ENCODE peak calls at places on chromosomes 3 and 15, in four cellular contexts. V is dorsolateral prefrontal cortex, W is NCI-H1092, E is glomerular endothelial cell. N is an unnamed sample.

GRCh38 chr3:52493232-52494017 is 1.7 kb upstream of the STAB1 start:
- DNase-seq in W (no peak), V (no peak), E (no peak), N (no peak)

GRCh38 chr3:146072824-146073223 is 88.2 kb downstream of the PLOD2 start:
- DNase-seq in V (no peak), E (no peak), W (no peak), N (no peak)

GRCh38 chr15:90813796-90814192 is 54.6 kb upstream of the FURIN start:
- DNase-seq in V (no peak), E (no peak), W (no peak), N (no peak)

GRCh38 chr15:34616613-34617012 is 33.2 kb upstream of the GOLGA8B start:
- DNase-seq in V (peak), E (no peak), W (no peak), N (peak)

GRCh38 chr15:90529369-90530249 is at the start of gene CRTC3:
- DNase-seq in E (no peak), V (peak), W (no peak), N (no peak)

GRCh38 chr3:50978991-50979667 is 304.4 kb downstream of the DOCK3 start:
- DNase-seq in E (no peak), V (no peak), W (no peak), N (no peak)

GRCh38 chr3:52428151-52429005 is 16.5 kb downstream of the SEMA3G start:
- DNase-seq in E (peak), V (peak), W (no peak), N (no peak)

GRCh38 chr3:12891985-12892839 is 50.8 kb upstream of the RPL32 start:
- DNase-seq in V (peak), W (peak), E (peak), N (peak)

GRCh38 chr15:85878866-85879265 is 84.1 kb upstream of the KLHL25 start:
- DNase-seq in W (no peak), E (no peak), V (no peak), N (no peak)

GRCh38 chr3:143348486-143349327 is 229.1 kb downstream of the CHST2 start:
- DNase-seq in E (no peak), W (no peak), V (no peak), N (no peak)

GRCh38 chr3:127889461-127889863 is 25.6 kb upstream of the KBTBD12 start:
- DNase-seq in E (no peak), V (no peak), W (no peak), N (peak)

GRCh38 chr3:194058189-194058571 is 77.8 kb upstream of the HES1 start:
- DNase-seq in W (peak), V (peak), E (no peak), N (no peak)

GRCh38 chr3:194905696-194906095 is 220.0 kb downstream of the FAM43A start:
- DNase-seq in V (no peak), E (no peak), W (no peak), N (no peak)

GRCh38 chr15:76342382-76343201 is 6.0 kb downstream of the ISL2 start:
- DNase-seq in W (no peak), V (no peak), E (no peak), N (no peak)

GRCh38 chr15:98333206-98333605 is 315.1 kb upstream of the IGF1R start:
- DNase-seq in W (no peak), V (no peak), E (no peak), N (no peak)

GRCh38 chr15:64305261-64305660 is 50.7 kb downstream of the CSNK1G1 start:
- DNase-seq in V (no peak), E (no peak), W (no peak), N (no peak)

GRCh38 chr3:71064288-71064975 is 519.1 kb downstream of the FOXP1 start:
- DNase-seq in W (no peak), V (no peak), E (no peak), N (no peak)

GRCh38 chr15:94206463-94207167 is 24.7 kb upstream of the MCTP2 start:
- DNase-seq in W (no peak), E (no peak), V (no peak), N (no peak)

GRCh38 chr15:57994468-57995154 is 70.9 kb downstream of the ALDH1A2 start:
- DNase-seq in V (no peak), W (no peak), E (no peak), N (no peak)

GRCh38 chr15:57675481-57676181 is 30.9 kb upstream of the POLR2M start:
- DNase-seq in V (no peak), E (no peak), W (no peak), N (no peak)

GRCh38 chr3:50118237-50118636 is 29.5 kb downstream of the RBM5 start:
- DNase-seq in V (no peak), W (no peak), E (no peak), N (no peak)

GRCh38 chr3:149783576-149783975 is 8.8 kb downstream of the ANKUB1 start:
- DNase-seq in E (no peak), V (no peak), W (no peak), N (peak)

GRCh38 chr3:123331006-123331405 is 117.9 kb downstream of the ADCY5 start:
- DNase-seq in W (no peak), E (no peak), V (no peak), N (no peak)

GRCh38 chr15:41648770-41649169 is 11.4 kb upstream of the MGA start:
- DNase-seq in V (no peak), E (no peak), W (no peak), N (no peak)

GRCh38 chr3:55330756-55331155 is 156.3 kb downstream of the WNT5A start:
- DNase-seq in E (no peak), W (no peak), V (no peak), N (no peak)

GRCh38 chr3:127064391-127065137 is 81.6 kb downstream of the PLXNA1 start:
- DNase-seq in V (no peak), W (no peak), E (no peak), N (no peak)

GRCh38 chr15:60022379-60022741 is 18.2 kb downstream of the FOXB1 start:
- DNase-seq in W (no peak), V (no peak), E (no peak), N (no peak)

GRCh38 chr3:13542142-13542541 is 6.8 kb upstream of the FBLN2 start:
- DNase-seq in V (no peak), E (no peak), W (no peak), N (no peak)

GRCh38 chr3:43870110-43870509 is 179.4 kb downstream of the ABHD5 start:
- DNase-seq in E (peak), W (no peak), V (no peak), N (no peak)

GRCh38 chr3:124297062-124297980 is 305.4 kb upstream of the ROPN1 start:
- DNase-seq in V (no peak), E (no peak), W (no peak), N (no peak)

GRCh38 chr3:138406606-138407005 is 27.8 kb upstream of the ESYT3 start:
- DNase-seq in W (no peak), V (no peak), E (no peak), N (no peak)